ENCODE peak calls at places on chromosomes 3 and 15, in five cellular contexts. V, X, K, I and B are unnamed samples.
A peak's percentile ranks its signal among the peaks of the same experiment; 100 is the strongest.

GRCh38 chr15:67003586-67003985 is 61.8 kb upstream of the SMAD3 start:
- DNase-seq in V (no peak), I (no peak), K (no peak), X (no peak), B (no peak)

GRCh38 chr3:176767385-176767784 is 429.9 kb downstream of the TBL1XR1 start:
- DNase-seq in V (no peak), X (no peak), I (peak; percentile 41), K (peak; percentile 77), B (no peak)

GRCh38 chr15:41011055-41011815 is 58.0 kb downstream of the CHAC1 start:
- DNase-seq in I (no peak), K (no peak), V (no peak), X (no peak), B (no peak)

GRCh38 chr3:112390783-112391641 is 58.1 kb downstream of the CD200 start:
- DNase-seq in K (no peak), V (no peak), X (no peak), I (peak; percentile 91), B (no peak)

GRCh38 chr3:170644711-170645110 is 58.8 kb upstream of the SLC7A14 start:
- DNase-seq in K (no peak), V (no peak), I (no peak), X (no peak), B (no peak)

GRCh38 chr15:64461577-64462162 is 1.3 kb downstream of the ZNF609 start:
- DNase-seq in V (peak; percentile 35), I (peak; percentile 32), X (peak; percentile 29), K (no peak), B (no peak)

GRCh38 chr3:131903988-131904415 is 130.8 kb downstream of the CPNE4 start:
- DNase-seq in V (no peak), I (peak; percentile 98), X (no peak), K (no peak), B (no peak)

GRCh38 chr3:43499256-43499655 is 122.6 kb downstream of the ANO10 start:
- DNase-seq in V (no peak), K (no peak), I (no peak), X (no peak), B (no peak)

GRCh38 chr15:48360841-48361240 is 29.6 kb downstream of the DUT start:
- DNase-seq in V (no peak), I (no peak), K (no peak), X (no peak), B (no peak)

GRCh38 chr15:60580650-60581415 is 101.9 kb upstream of the ICE2 start:
- DNase-seq in X (no peak), I (no peak), V (no peak), K (no peak), B (no peak)

GRCh38 chr3:71784914-71785593 is at the start of gene PROK2:
- DNase-seq in I (no peak), K (no peak), X (no peak), V (peak; percentile 76), B (no peak)

GRCh38 chr3:14991818-14992612 is 44.6 kb downstream of the NR2C2 start:
- DNase-seq in X (no peak), V (no peak), K (no peak), I (no peak), B (no peak)

GRCh38 chr15:95170587-95171380 is 939.4 kb downstream of the MCTP2 start:
- DNase-seq in I (no peak), V (no peak), K (no peak), X (no peak), B (no peak)

GRCh38 chr3:131729561-131729960 is 226.8 kb upstream of the MRPL3 start:
- DNase-seq in I (no peak), K (no peak), V (no peak), X (no peak), B (no peak)

DNA sequence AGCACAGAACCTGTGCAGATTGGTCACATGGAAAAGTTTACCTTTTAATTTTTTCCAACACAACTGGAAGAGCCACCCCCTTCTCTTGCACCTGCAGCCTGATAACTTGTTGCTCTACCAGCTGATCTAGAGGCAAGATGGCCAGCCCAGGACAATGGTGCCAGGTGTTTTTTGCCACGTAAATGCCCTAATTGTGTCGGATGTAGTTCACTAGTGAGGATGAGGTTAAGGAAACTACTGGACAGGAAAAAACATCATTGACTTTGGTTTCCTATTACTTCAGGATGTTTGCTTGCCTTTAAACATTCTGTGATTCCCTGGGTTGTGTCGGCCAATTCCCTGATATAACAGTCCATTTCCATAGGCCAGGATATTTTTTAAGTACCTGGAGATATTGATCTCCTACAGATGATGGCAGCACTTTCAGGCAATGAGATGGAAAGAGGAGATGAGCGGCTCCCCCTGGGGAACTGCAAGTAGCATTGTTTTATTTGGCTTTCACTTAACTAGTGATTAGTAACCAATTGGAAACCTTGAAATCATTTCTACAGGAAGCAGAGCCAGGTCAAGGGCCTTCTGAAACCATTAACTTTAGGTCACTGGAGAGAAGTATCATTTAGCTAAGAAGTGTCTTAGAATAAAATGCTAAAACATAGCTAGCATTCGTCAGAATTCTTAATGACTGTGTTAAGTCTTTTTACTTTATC is 72.5 kb downstream of the OSBPL10 start:
- DNase-seq in X (no peak), I (peak; percentile 26), K (no peak), V (no peak), B (no peak)
- TF ChIP-seq CTCF in X (no peak), I (peak; percentile 24), K (no peak), V (peak; percentile 39), B (no peak)

DNA sequence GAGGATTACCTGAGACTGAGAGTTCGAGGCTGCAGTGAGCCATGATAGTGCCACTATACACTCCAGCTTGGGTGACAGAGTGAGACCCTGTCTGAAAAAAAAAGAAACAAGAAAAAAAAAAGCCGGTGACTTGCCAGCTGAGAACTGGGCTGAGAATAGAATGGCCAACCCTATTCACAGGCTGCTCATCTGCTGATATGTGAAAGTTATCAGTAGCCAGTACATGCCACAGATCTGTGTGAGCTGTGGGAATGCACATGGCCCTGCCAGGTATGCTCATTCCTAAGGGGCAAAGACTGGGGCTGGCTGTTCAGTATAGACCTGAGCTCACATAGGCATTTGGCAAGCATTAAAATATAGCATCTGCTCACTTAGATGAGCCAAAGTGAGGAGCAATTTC is 30.9 kb downstream of the IL20RB start:
- DNase-seq in I (no peak), K (no peak), V (no peak), X (no peak), B (no peak)
- H3K27ac ChIP-seq in I (no peak overlapping the region), K (no peak overlapping the region), V (no peak overlapping the region), X (no peak overlapping the region), B (no peak overlapping the region)

GRCh38 chr15:26967719-26968269 is 3.2 kb upstream of the GABRG3 start:
- DNase-seq in I (peak; percentile 21), V (no peak), X (no peak), K (no peak), B (no peak)

GRCh38 chr15:26971303-26972018 is 480 bp downstream of the GABRG3 start:
- DNase-seq in K (no peak), X (no peak), I (no peak), V (no peak), B (no peak)

GRCh38 chr15:26974120-26974780 is 3.3 kb downstream of the GABRG3 start:
- DNase-seq in X (no peak), K (no peak), I (peak; percentile 28), V (no peak), B (no peak)

GRCh38 chr15:26972636-26973035 is 1.7 kb downstream of the GABRG3 start:
- DNase-seq in K (no peak), I (no peak), X (no peak), V (no peak), B (no peak)

GRCh38 chr15:26970712-26971210 is at the start of gene GABRG3:
- DNase-seq in K (no peak), V (no peak), X (no peak), I (no peak), B (no peak)
- H3K4me3 ChIP-seq in K (no peak within 1 kb of the TSS), V (no peak within 1 kb of the TSS), X (no peak within 1 kb of the TSS), I (no peak within 1 kb of the TSS), B (no peak within 1 kb of the TSS)

DNA sequence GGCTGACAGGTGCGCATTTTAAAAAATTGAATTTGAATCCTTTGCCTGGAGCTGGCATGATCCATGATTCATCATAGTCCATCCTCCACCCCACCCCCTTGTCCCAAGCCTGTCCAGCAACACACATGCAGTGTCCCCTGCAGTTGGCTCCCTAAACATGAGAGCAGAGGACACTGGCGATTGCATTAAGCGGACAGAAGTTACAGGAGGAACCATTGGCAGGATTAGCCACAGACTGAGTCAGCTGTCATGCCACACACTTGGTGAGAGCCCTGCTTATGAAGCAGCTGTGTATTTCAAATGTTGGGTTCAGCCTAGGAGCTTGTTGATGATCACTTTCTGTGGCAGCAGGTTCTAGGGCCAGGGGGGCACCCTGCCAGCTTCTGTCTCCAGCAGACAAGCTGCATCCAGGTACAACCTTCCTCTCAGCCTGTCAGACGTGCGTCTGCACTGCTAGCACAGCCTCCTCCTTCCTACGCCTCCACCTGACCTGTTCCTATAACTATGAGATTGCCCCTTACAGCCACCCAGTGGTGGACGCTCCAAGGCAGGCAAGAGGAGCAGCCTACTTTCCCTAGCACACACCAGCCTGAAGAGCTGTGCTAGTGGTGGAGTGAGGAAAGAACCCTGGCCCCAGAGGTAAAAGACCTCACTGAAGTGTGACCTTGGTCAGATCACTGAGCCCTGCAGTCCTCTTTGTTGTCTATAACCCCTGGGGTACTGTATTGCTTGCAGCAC is 121.9 kb downstream of the SLCO3A1 start:
- DNase-seq in K (no peak), V (no peak), X (no peak), I (no peak), B (no peak)
- TF ChIP-seq CTCF in K (no peak), V (no peak), X (no peak), I (no peak), B (no peak)

GRCh38 chr15:85463273-85463937 is 83.0 kb downstream of the AKAP13 start:
- DNase-seq in I (no peak), X (no peak), V (no peak), K (no peak), B (no peak)

GRCh38 chr15:85462029-85462428 is 81.6 kb downstream of the AKAP13 start:
- DNase-seq in V (no peak), I (no peak), K (no peak), X (no peak), B (no peak)

GRCh38 chr15:85458764-85459163 is 78.4 kb downstream of the AKAP13 start:
- DNase-seq in X (no peak), K (no peak), I (no peak), V (no peak), B (no peak)

GRCh38 chr15:85464471-85464870 is 84.1 kb downstream of the AKAP13 start:
- DNase-seq in I (no peak), K (no peak), V (no peak), X (no peak), B (no peak)

GRCh38 chr15:85463976-85464375 is 83.6 kb downstream of the AKAP13 start:
- DNase-seq in I (no peak), V (no peak), K (no peak), X (no peak), B (no peak)
- H3K27ac ChIP-seq in I (no peak overlapping the region), V (no peak overlapping the region), K (no peak overlapping the region), X (no peak overlapping the region), B (no peak overlapping the region)